ENCODE peak calls at places on chromosomes 13 and 19, in six cellular contexts. T is cardiac fibroblast, U is skeletal muscle cell, C is pancreas, K is neuronal stem cell, L is stomach. J is an unnamed sample.

GRCh38 chr19:7257148-7258041 is 36.8 kb downstream of the INSR start:
- DNase-seq in T (peak), U (no peak), C (no peak), K (no peak), L (peak), J (no peak)

GRCh38 chr19:42216653-42217521 is 590 bp downstream of the DEDD2 start:
- DNase-seq in T (no peak), U (no peak), C (peak), K (peak), L (peak), J (no peak)

GRCh38 chr19:3338541-3339181 is 27.7 kb upstream of the NFIC start:
- DNase-seq in T (no peak), U (no peak), C (peak), K (no peak), L (peak), J (no peak)

GRCh38 chr19:57689750-57690149 is 8.0 kb downstream of the ZNF551 start:
- DNase-seq in T (no peak), U (no peak), C (no peak), K (no peak), L (no peak), J (no peak)

GRCh38 chr13:29543230-29544215 is 52.0 kb downstream of the SLC7A1 start:
- DNase-seq in T (peak), U (no peak), C (no peak), K (no peak), L (no peak), J (no peak)

GRCh38 chr19:19615086-19615485 is 3.4 kb downstream of the PBX4 start:
- DNase-seq in T (peak), U (no peak), C (no peak), K (no peak), L (no peak), J (no peak)

GRCh38 chr13:32390048-32390447 is 37.9 kb downstream of the N4BP2L1 start:
- DNase-seq in T (no peak), U (no peak), C (no peak), K (no peak), L (no peak), J (no peak)

GRCh38 chr19:45354443-45354842 is 13.9 kb downstream of the KLC3 start:
- DNase-seq in T (no peak), U (no peak), C (no peak), K (no peak), L (no peak), J (no peak)

GRCh38 chr13:90502143-90502542 is 845.3 kb upstream of the MIR17HG start:
- DNase-seq in T (no peak), U (no peak), C (no peak), K (no peak), L (no peak), J (no peak)

GRCh38 chr19:40341601-40342482 is 6.4 kb downstream of the C19orf47 start:
- DNase-seq in T (no peak), U (no peak), C (no peak), K (no peak), L (no peak), J (no peak)

GRCh38 chr13:91894311-91894710 is 495.9 kb downstream of the GPC5 start:
- DNase-seq in T (no peak), U (peak), C (no peak), K (no peak), L (no peak), J (no peak)

GRCh38 chr13:97141564-97142005 is 80.5 kb upstream of the MBNL2 start:
- DNase-seq in T (peak), U (peak), C (no peak), K (peak), L (peak), J (peak)

GRCh38 chr13:52782486-52783448 is 43.1 kb upstream of the CNMD start:
- DNase-seq in T (no peak), U (no peak), C (no peak), K (no peak), L (no peak), J (no peak)

GRCh38 chr19:19349365-19349764 is 28.7 kb downstream of the MAU2 start:
- DNase-seq in T (no peak), U (no peak), C (no peak), K (no peak), L (no peak), J (no peak)

GRCh38 chr19:3387645-3388589 is 21.5 kb downstream of the NFIC start:
- DNase-seq in T (no peak), U (no peak), C (peak), K (no peak), L (peak), J (no peak)

GRCh38 chr19:2523630-2524311 is 47.8 kb downstream of the GADD45B start:
- DNase-seq in T (peak), U (no peak), C (no peak), K (no peak), L (no peak), J (no peak)

GRCh38 chr13:33144358-33144784 is 128.1 kb downstream of the KL start:
- DNase-seq in T (no peak), U (no peak), C (no peak), K (no peak), L (no peak), J (no peak)

GRCh38 chr19:40751065-40751923 is at the start of gene SNRPA:
- DNase-seq in T (peak), U (peak), C (peak), K (peak), L (peak), J (peak)

GRCh38 chr13:40283666-40284065 is 382.8 kb downstream of the FOXO1 start:
- DNase-seq in T (no peak), U (no peak), C (no peak), K (no peak), L (no peak), J (no peak)

GRCh38 chr19:2969104-2969504 is 8.3 kb upstream of the TLE6 start:
- DNase-seq in T (peak), U (no peak), C (no peak), K (no peak), L (peak), J (no peak)

GRCh38 chr19:17292301-17293074 is 10.7 kb downstream of the ABHD8 start:
- DNase-seq in T (peak), U (peak), C (peak), K (peak), L (peak), J (no peak)

GRCh38 chr19:37519890-37520289 is 13.2 kb downstream of the ZNF793 start:
- DNase-seq in T (peak), U (no peak), C (no peak), K (no peak), L (no peak), J (no peak)

GRCh38 chr13:80313668-80314278 is 27.2 kb downstream of the SPRY2 start:
- DNase-seq in T (no peak), U (no peak), C (no peak), K (no peak), L (no peak), J (no peak)

GRCh38 chr19:29372921-29373797 is 152.6 kb upstream of the VSTM2B start:
- DNase-seq in T (no peak), U (no peak), C (no peak), K (no peak), L (no peak), J (no peak)

GRCh38 chr13:44967656-44968451 is 21.4 kb downstream of the NUFIP1 start:
- DNase-seq in T (peak), U (no peak), C (no peak), K (no peak), L (no peak), J (no peak)

GRCh38 chr13:75841905-75842304 is 205.8 kb downstream of the LMO7 start:
- DNase-seq in T (no peak), U (no peak), C (no peak), K (no peak), L (no peak), J (no peak)

GRCh38 chr19:19655051-19655594 is 8.4 kb downstream of the ATP13A1 start:
- DNase-seq in T (no peak), U (no peak), C (no peak), K (no peak), L (no peak), J (no peak)

GRCh38 chr13:99992912-99993311 is 11.3 kb downstream of the ZIC2 start:
- DNase-seq in T (no peak), U (no peak), C (no peak), K (peak), L (no peak), J (no peak)

GRCh38 chr19:33552191-33552927 is 30.8 kb upstream of the PEPD start:
- DNase-seq in T (no peak), U (no peak), C (peak), K (no peak), L (no peak), J (no peak)

GRCh38 chr19:46031781-46032596 is 8.8 kb downstream of the IGFL4 start:
- DNase-seq in T (no peak), U (no peak), C (no peak), K (no peak), L (no peak), J (no peak)

GRCh38 chr13:47426126-47426849 is 529.4 kb upstream of the HTR2A start:
- DNase-seq in T (peak), U (peak), C (no peak), K (no peak), L (no peak), J (no peak)

GRCh38 chr13:80173224-80173623 is 167.7 kb downstream of the SPRY2 start:
- DNase-seq in T (no peak), U (no peak), C (no peak), K (no peak), L (no peak), J (no peak)

GRCh38 chr13:42116225-42116624 is 67.8 kb downstream of the DGKH start:
- DNase-seq in T (peak), U (no peak), C (no peak), K (no peak), L (no peak), J (no peak)

GRCh38 chr13:112942689-112943308 is 26.2 kb upstream of the MCF2L start:
- DNase-seq in T (peak), U (peak), C (peak), K (peak), L (peak), J (peak)
- H3K4me3 ChIP-seq in T (peak), U (peak), C (peak), K (peak), L (peak), J (peak)

GRCh38 chr19:918152-918437 is 962 bp downstream of the KISS1R start:
- DNase-seq in T (no peak), U (no peak), C (no peak), K (no peak), L (no peak), J (no peak)
- H3K4me3 ChIP-seq in T (no peak), U (no peak), C (no peak), K (no peak), L (no peak), J (no peak)

DNA sequence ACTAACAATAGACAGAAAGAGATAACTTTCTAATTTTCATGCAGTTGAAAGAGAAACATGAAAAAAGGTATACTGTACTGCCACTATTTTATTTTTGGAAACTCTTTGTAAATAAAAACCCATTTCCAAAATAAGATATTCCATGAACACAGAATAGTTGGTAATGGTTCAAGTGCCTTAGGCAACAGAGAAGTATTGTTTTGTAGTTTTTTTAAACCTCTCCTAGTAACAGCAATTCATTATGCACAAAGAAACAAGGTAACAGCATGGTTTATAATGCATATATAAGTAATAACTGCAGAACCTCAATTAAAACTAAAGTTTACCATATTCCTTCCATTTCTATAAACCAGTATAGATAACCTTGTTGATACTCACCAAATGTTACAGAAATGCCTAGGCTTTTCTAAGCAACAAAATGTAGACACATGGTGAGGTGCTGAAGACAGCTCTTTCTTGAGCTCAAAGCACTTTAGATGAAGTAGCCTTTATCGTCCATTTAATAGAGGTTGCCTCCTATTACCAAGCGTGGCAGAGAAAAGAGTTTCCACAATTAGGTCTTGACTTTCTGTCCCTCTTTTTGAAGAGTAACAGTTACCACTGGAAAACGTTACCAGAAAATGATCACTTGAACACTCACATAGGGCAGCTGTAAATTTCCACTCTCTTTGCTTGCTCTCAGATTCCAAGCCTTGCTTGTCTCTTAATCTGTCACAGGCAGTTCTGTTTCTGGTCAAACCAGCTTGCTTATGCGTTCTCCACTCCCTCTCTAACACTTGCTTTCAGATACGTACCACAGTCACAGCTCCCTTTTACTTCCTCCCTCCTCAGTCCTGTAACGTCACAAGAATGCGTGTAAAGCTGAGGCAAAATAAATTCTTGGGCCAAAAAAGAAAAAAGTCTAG is 42.9 kb downstream of the CAB39L start:
- DNase-seq in T (peak), U (no peak), C (no peak), K (peak), L (peak), J (no peak)
- H3K4me3 ChIP-seq in T (no peak), U (no peak), C (no peak), K (no peak), L (peak), J (no peak)

DNA sequence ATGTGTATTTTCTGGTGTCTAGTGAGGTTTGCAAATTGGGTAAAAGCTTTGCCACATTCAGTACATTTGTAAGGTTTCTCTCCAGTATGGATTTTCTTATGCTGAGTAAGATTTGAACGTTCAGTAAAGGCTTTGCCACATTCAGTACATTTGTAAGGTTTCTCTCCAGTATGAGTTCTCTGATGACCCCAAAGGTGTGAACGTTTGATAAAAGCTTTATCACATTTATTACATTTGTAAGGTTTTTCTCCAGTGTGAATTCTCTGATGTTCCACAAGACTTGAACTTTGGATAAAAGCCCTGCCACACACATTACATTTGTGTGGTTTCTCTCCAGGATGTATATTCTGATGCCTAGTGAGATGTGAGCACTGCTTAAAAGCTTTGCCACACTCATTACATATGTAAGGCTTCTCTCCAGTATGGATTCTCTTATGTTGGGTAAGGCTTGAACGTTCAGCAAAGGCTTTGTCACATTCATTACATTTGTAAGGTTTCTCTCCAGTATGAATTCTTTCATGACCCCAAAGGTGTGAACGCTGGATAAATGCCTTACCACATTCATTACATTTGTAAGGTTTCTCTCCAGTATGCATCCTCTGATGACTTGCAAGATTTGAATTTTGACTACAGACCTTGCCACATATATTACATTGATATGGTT is 17.4 kb downstream of the ZNF677 start:
- DNase-seq in T (no peak), U (no peak), C (no peak), K (no peak), L (no peak), J (no peak)
- H3K4me3 ChIP-seq in T (no peak), U (no peak), C (no peak), K (no peak), L (no peak), J (no peak)